ENCODE peak calls at places on chromosomes 2 and 18, in eight cellular contexts. One of them, this sample, is unnamed.
A peak's percentile ranks its signal among the peaks of the same experiment; 100 is the strongest.

GRCh38 chr18:10195529-10195928 is 258.9 kb upstream of the APCDD1 start:
- DNase-seq in naive thymus-derived CD4-positive, alpha-beta T cell: no peak
- DNase-seq in epithelial cell of esophagus: peak; percentile 62
- DNase-seq in BE2C: no peak
- DNase-seq in heart right ventricle: no peak
- DNase-seq in right atrium auricular region: no peak
- DNase-seq in tibial nerve: no peak
- DNase-seq in cardiac muscle cell: no peak
- DNase-seq in this sample: no peak

GRCh38 chr2:157839822-157840221 is 36.3 kb downstream of the ACVR1 start:
- DNase-seq in naive thymus-derived CD4-positive, alpha-beta T cell: no peak
- DNase-seq in epithelial cell of esophagus: no peak
- DNase-seq in BE2C: peak; percentile 10
- DNase-seq in heart right ventricle: no peak
- DNase-seq in right atrium auricular region: no peak
- DNase-seq in tibial nerve: no peak
- DNase-seq in cardiac muscle cell: no peak
- DNase-seq in this sample: no peak

GRCh38 chr18:57885931-57886330 is 82.8 kb upstream of the ATP8B1 start:
- DNase-seq in naive thymus-derived CD4-positive, alpha-beta T cell: no peak
- DNase-seq in epithelial cell of esophagus: peak; percentile 76
- DNase-seq in BE2C: no peak
- DNase-seq in heart right ventricle: no peak
- DNase-seq in right atrium auricular region: no peak
- DNase-seq in tibial nerve: no peak
- DNase-seq in cardiac muscle cell: no peak
- DNase-seq in this sample: no peak

GRCh38 chr2:220687231-220687843 is 884.8 kb downstream of the EPHA4 start:
- DNase-seq in naive thymus-derived CD4-positive, alpha-beta T cell: peak; percentile 61
- DNase-seq in epithelial cell of esophagus: peak; percentile 67
- DNase-seq in BE2C: peak; percentile 60
- DNase-seq in heart right ventricle: peak; percentile 74
- DNase-seq in right atrium auricular region: peak; percentile 82
- DNase-seq in tibial nerve: peak; percentile 56
- DNase-seq in cardiac muscle cell: peak; percentile 76
- DNase-seq in this sample: peak; percentile 14

GRCh38 chr18:66682855-66683322 is 79.0 kb upstream of the CDH19 start:
- DNase-seq in naive thymus-derived CD4-positive, alpha-beta T cell: no peak
- DNase-seq in epithelial cell of esophagus: no peak
- DNase-seq in BE2C: peak; percentile 24
- DNase-seq in heart right ventricle: peak; percentile 16
- DNase-seq in right atrium auricular region: no peak
- DNase-seq in tibial nerve: no peak
- DNase-seq in cardiac muscle cell: peak; percentile 9
- DNase-seq in this sample: no peak

GRCh38 chr2:215950009-215950408 is 63.3 kb downstream of the MREG start:
- DNase-seq in naive thymus-derived CD4-positive, alpha-beta T cell: peak; percentile 20
- DNase-seq in epithelial cell of esophagus: peak; percentile 66
- DNase-seq in BE2C: no peak
- DNase-seq in heart right ventricle: no peak
- DNase-seq in right atrium auricular region: no peak
- DNase-seq in tibial nerve: no peak
- DNase-seq in cardiac muscle cell: peak; percentile 47
- DNase-seq in this sample: no peak

GRCh38 chr18:63138469-63139340 is 180.9 kb downstream of the BCL2 start:
- DNase-seq in naive thymus-derived CD4-positive, alpha-beta T cell: no peak
- DNase-seq in epithelial cell of esophagus: no peak
- DNase-seq in BE2C: no peak
- DNase-seq in heart right ventricle: peak; percentile 39
- DNase-seq in right atrium auricular region: no peak
- DNase-seq in tibial nerve: no peak
- DNase-seq in cardiac muscle cell: no peak
- DNase-seq in this sample: no peak

GRCh38 chr2:85582467-85582866 is 1.8 kb upstream of the VAMP5 start:
- DNase-seq in naive thymus-derived CD4-positive, alpha-beta T cell: no peak
- DNase-seq in epithelial cell of esophagus: no peak
- DNase-seq in BE2C: no peak
- DNase-seq in heart right ventricle: no peak
- DNase-seq in right atrium auricular region: no peak
- DNase-seq in tibial nerve: no peak
- DNase-seq in cardiac muscle cell: no peak
- DNase-seq in this sample: no peak

GRCh38 chr2:122391726-122392125 is 636.3 kb downstream of the TSN start:
- DNase-seq in naive thymus-derived CD4-positive, alpha-beta T cell: no peak
- DNase-seq in epithelial cell of esophagus: no peak
- DNase-seq in BE2C: no peak
- DNase-seq in heart right ventricle: no peak
- DNase-seq in right atrium auricular region: no peak
- DNase-seq in tibial nerve: no peak
- DNase-seq in cardiac muscle cell: no peak
- DNase-seq in this sample: no peak

GRCh38 chr2:99035920-99036319 is 99.9 kb upstream of the CRACDL start:
- DNase-seq in naive thymus-derived CD4-positive, alpha-beta T cell: no peak
- DNase-seq in epithelial cell of esophagus: peak; percentile 8
- DNase-seq in BE2C: no peak
- DNase-seq in heart right ventricle: no peak
- DNase-seq in right atrium auricular region: no peak
- DNase-seq in tibial nerve: no peak
- DNase-seq in cardiac muscle cell: no peak
- DNase-seq in this sample: peak; percentile 12

GRCh38 chr2:40418614-40419013 is 33.3 kb downstream of the SLC8A1 start:
- DNase-seq in naive thymus-derived CD4-positive, alpha-beta T cell: no peak
- DNase-seq in epithelial cell of esophagus: no peak
- DNase-seq in BE2C: peak; percentile 50
- DNase-seq in heart right ventricle: no peak
- DNase-seq in right atrium auricular region: no peak
- DNase-seq in tibial nerve: no peak
- DNase-seq in cardiac muscle cell: no peak
- DNase-seq in this sample: no peak

GRCh38 chr2:109410021-109410815 is 203.5 kb downstream of the SEPTIN10 start:
- DNase-seq in naive thymus-derived CD4-positive, alpha-beta T cell: no peak
- DNase-seq in epithelial cell of esophagus: no peak
- DNase-seq in BE2C: no peak
- DNase-seq in heart right ventricle: no peak
- DNase-seq in right atrium auricular region: peak; percentile 72
- DNase-seq in tibial nerve: no peak
- DNase-seq in cardiac muscle cell: peak; percentile 45
- DNase-seq in this sample: no peak

GRCh38 chr2:144996225-144996795 is 476.4 kb upstream of the ZEB2 start:
- DNase-seq in naive thymus-derived CD4-positive, alpha-beta T cell: no peak
- DNase-seq in epithelial cell of esophagus: no peak
- DNase-seq in BE2C: no peak
- DNase-seq in heart right ventricle: no peak
- DNase-seq in right atrium auricular region: no peak
- DNase-seq in tibial nerve: no peak
- DNase-seq in cardiac muscle cell: no peak
- DNase-seq in this sample: no peak

GRCh38 chr18:32373995-32374394 is 96.7 kb downstream of the GAREM1 start:
- DNase-seq in naive thymus-derived CD4-positive, alpha-beta T cell: no peak
- DNase-seq in epithelial cell of esophagus: peak; percentile 83
- DNase-seq in BE2C: no peak
- DNase-seq in heart right ventricle: peak; percentile 48
- DNase-seq in right atrium auricular region: no peak
- DNase-seq in tibial nerve: no peak
- DNase-seq in cardiac muscle cell: peak; percentile 30
- DNase-seq in this sample: peak; percentile 33

GRCh38 chr2:19525313-19525712 is 166.9 kb upstream of the OSR1 start:
- DNase-seq in naive thymus-derived CD4-positive, alpha-beta T cell: no peak
- DNase-seq in epithelial cell of esophagus: no peak
- DNase-seq in BE2C: no peak
- DNase-seq in heart right ventricle: no peak
- DNase-seq in right atrium auricular region: no peak
- DNase-seq in tibial nerve: no peak
- DNase-seq in cardiac muscle cell: no peak
- DNase-seq in this sample: no peak

GRCh38 chr2:96485350-96485749 is 19.8 kb downstream of the NEURL3 start:
- DNase-seq in naive thymus-derived CD4-positive, alpha-beta T cell: no peak
- DNase-seq in epithelial cell of esophagus: no peak
- DNase-seq in BE2C: no peak
- DNase-seq in heart right ventricle: no peak
- DNase-seq in right atrium auricular region: no peak
- DNase-seq in tibial nerve: no peak
- DNase-seq in cardiac muscle cell: no peak
- DNase-seq in this sample: no peak

GRCh38 chr2:197941715-197942114 is 137.3 kb downstream of the PLCL1 start:
- DNase-seq in naive thymus-derived CD4-positive, alpha-beta T cell: no peak
- DNase-seq in epithelial cell of esophagus: no peak
- DNase-seq in BE2C: no peak
- DNase-seq in heart right ventricle: no peak
- DNase-seq in right atrium auricular region: no peak
- DNase-seq in tibial nerve: no peak
- DNase-seq in cardiac muscle cell: no peak
- DNase-seq in this sample: no peak

GRCh38 chr2:166658901-166659300 is 164.9 kb upstream of the SCN7A start:
- DNase-seq in naive thymus-derived CD4-positive, alpha-beta T cell: no peak
- DNase-seq in epithelial cell of esophagus: no peak
- DNase-seq in BE2C: no peak
- DNase-seq in heart right ventricle: no peak
- DNase-seq in right atrium auricular region: no peak
- DNase-seq in tibial nerve: no peak
- DNase-seq in cardiac muscle cell: no peak
- DNase-seq in this sample: no peak

GRCh38 chr2:44257781-44258180 is 17.5 kb upstream of the SLC3A1 start:
- DNase-seq in naive thymus-derived CD4-positive, alpha-beta T cell: no peak
- DNase-seq in epithelial cell of esophagus: no peak
- DNase-seq in BE2C: no peak
- DNase-seq in heart right ventricle: no peak
- DNase-seq in right atrium auricular region: no peak
- DNase-seq in tibial nerve: no peak
- DNase-seq in cardiac muscle cell: no peak
- DNase-seq in this sample: no peak

GRCh38 chr2:193276069-193276468 is 1081.3 kb upstream of the TMEFF2 start:
- DNase-seq in naive thymus-derived CD4-positive, alpha-beta T cell: no peak
- DNase-seq in epithelial cell of esophagus: no peak
- DNase-seq in BE2C: no peak
- DNase-seq in heart right ventricle: no peak
- DNase-seq in right atrium auricular region: no peak
- DNase-seq in tibial nerve: no peak
- DNase-seq in cardiac muscle cell: no peak
- DNase-seq in this sample: no peak

GRCh38 chr2:100757621-100758394 is 62.1 kb upstream of the NPAS2 start:
- DNase-seq in naive thymus-derived CD4-positive, alpha-beta T cell: no peak
- DNase-seq in epithelial cell of esophagus: peak; percentile 91
- DNase-seq in BE2C: no peak
- DNase-seq in heart right ventricle: no peak
- DNase-seq in right atrium auricular region: no peak
- DNase-seq in tibial nerve: no peak
- DNase-seq in cardiac muscle cell: no peak
- DNase-seq in this sample: peak; percentile 95

GRCh38 chr2:130327703-130328527 is 14.8 kb upstream of the IMP4 start:
- DNase-seq in naive thymus-derived CD4-positive, alpha-beta T cell: no peak
- DNase-seq in epithelial cell of esophagus: peak; percentile 80
- DNase-seq in BE2C: no peak
- DNase-seq in heart right ventricle: no peak
- DNase-seq in right atrium auricular region: no peak
- DNase-seq in tibial nerve: no peak
- DNase-seq in cardiac muscle cell: peak; percentile 18
- DNase-seq in this sample: peak; percentile 51

GRCh38 chr2:18527822-18528221 is 32.6 kb downstream of the RDH14 start:
- DNase-seq in naive thymus-derived CD4-positive, alpha-beta T cell: no peak
- DNase-seq in epithelial cell of esophagus: no peak
- DNase-seq in BE2C: no peak
- DNase-seq in heart right ventricle: no peak
- DNase-seq in right atrium auricular region: no peak
- DNase-seq in tibial nerve: no peak
- DNase-seq in cardiac muscle cell: no peak
- DNase-seq in this sample: no peak

GRCh38 chr2:20544093-20544747 is 97.3 kb downstream of the RHOB start:
- DNase-seq in naive thymus-derived CD4-positive, alpha-beta T cell: no peak
- DNase-seq in epithelial cell of esophagus: no peak
- DNase-seq in BE2C: no peak
- DNase-seq in heart right ventricle: no peak
- DNase-seq in right atrium auricular region: no peak
- DNase-seq in tibial nerve: no peak
- DNase-seq in cardiac muscle cell: no peak
- DNase-seq in this sample: no peak

GRCh38 chr2:121245120-121245820 is 39.7 kb downstream of the TFCP2L1 start:
- DNase-seq in naive thymus-derived CD4-positive, alpha-beta T cell: no peak
- DNase-seq in epithelial cell of esophagus: no peak
- DNase-seq in BE2C: no peak
- DNase-seq in heart right ventricle: no peak
- DNase-seq in right atrium auricular region: no peak
- DNase-seq in tibial nerve: no peak
- DNase-seq in cardiac muscle cell: no peak
- DNase-seq in this sample: no peak

GRCh38 chr2:35462226-35462983 is 893.2 kb upstream of the CRIM1 start:
- DNase-seq in naive thymus-derived CD4-positive, alpha-beta T cell: no peak
- DNase-seq in epithelial cell of esophagus: no peak
- DNase-seq in BE2C: no peak
- DNase-seq in heart right ventricle: no peak
- DNase-seq in right atrium auricular region: no peak
- DNase-seq in tibial nerve: no peak
- DNase-seq in cardiac muscle cell: no peak
- DNase-seq in this sample: no peak
- H3K4me3 ChIP-seq in naive thymus-derived CD4-positive, alpha-beta T cell: no peak overlapping the region
- H3K4me3 ChIP-seq in epithelial cell of esophagus: no peak overlapping the region
- H3K4me3 ChIP-seq in BE2C: no peak overlapping the region
- H3K4me3 ChIP-seq in heart right ventricle: no peak overlapping the region
- H3K4me3 ChIP-seq in right atrium auricular region: no peak overlapping the region
- H3K4me3 ChIP-seq in tibial nerve: no peak overlapping the region
- H3K4me3 ChIP-seq in cardiac muscle cell: no peak overlapping the region
- H3K4me3 ChIP-seq in this sample: no peak overlapping the region

GRCh38 chr2:232419245-232420072 is 12.8 kb downstream of the ALPG start:
- DNase-seq in naive thymus-derived CD4-positive, alpha-beta T cell: no peak
- DNase-seq in epithelial cell of esophagus: peak; percentile 14
- DNase-seq in BE2C: no peak
- DNase-seq in heart right ventricle: no peak
- DNase-seq in right atrium auricular region: no peak
- DNase-seq in tibial nerve: no peak
- DNase-seq in cardiac muscle cell: peak; percentile 23
- DNase-seq in this sample: no peak
- H3K4me3 ChIP-seq in naive thymus-derived CD4-positive, alpha-beta T cell: no peak overlapping the region
- H3K4me3 ChIP-seq in epithelial cell of esophagus: no peak overlapping the region
- H3K4me3 ChIP-seq in BE2C: no peak overlapping the region
- H3K4me3 ChIP-seq in heart right ventricle: peak overlapping the region; percentile 45
- H3K4me3 ChIP-seq in right atrium auricular region: peak overlapping the region; percentile 40
- H3K4me3 ChIP-seq in tibial nerve: peak overlapping the region; percentile 27
- H3K4me3 ChIP-seq in cardiac muscle cell: peak overlapping the region; percentile 5
- H3K4me3 ChIP-seq in this sample: no peak overlapping the region

GRCh38 chr2:74130211-74130995 is 17.3 kb downstream of the BOLA3 start:
- DNase-seq in naive thymus-derived CD4-positive, alpha-beta T cell: no peak
- DNase-seq in epithelial cell of esophagus: peak; percentile 83
- DNase-seq in BE2C: no peak
- DNase-seq in heart right ventricle: no peak
- DNase-seq in right atrium auricular region: no peak
- DNase-seq in tibial nerve: no peak
- DNase-seq in cardiac muscle cell: no peak
- DNase-seq in this sample: no peak
- H3K4me3 ChIP-seq in naive thymus-derived CD4-positive, alpha-beta T cell: no peak overlapping the region
- H3K4me3 ChIP-seq in epithelial cell of esophagus: no peak overlapping the region
- H3K4me3 ChIP-seq in BE2C: no peak overlapping the region
- H3K4me3 ChIP-seq in heart right ventricle: no peak overlapping the region
- H3K4me3 ChIP-seq in right atrium auricular region: no peak overlapping the region
- H3K4me3 ChIP-seq in tibial nerve: no peak overlapping the region
- H3K4me3 ChIP-seq in cardiac muscle cell: no peak overlapping the region
- H3K4me3 ChIP-seq in this sample: no peak overlapping the region

DNA sequence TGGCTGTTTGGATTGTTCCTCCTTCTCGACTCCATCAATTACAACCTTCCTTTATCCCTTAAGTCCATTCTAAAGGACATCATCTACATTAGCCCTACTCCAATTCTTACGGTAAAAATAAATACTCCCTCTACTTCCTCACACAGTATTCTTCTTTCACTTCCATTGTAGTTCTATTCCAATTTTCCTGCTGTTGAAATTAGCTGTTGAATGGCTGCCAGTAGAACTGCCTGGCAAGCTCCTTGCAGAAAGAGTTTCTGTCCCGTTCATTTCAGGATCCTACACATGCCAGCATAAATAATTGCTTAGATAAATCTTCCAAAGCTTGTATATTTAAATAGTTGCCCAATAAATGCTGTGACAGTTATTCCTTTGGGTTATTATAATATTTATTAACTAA is 459.3 kb upstream of the TRIB2 start:
- DNase-seq in naive thymus-derived CD4-positive, alpha-beta T cell: no peak
- DNase-seq in epithelial cell of esophagus: no peak
- DNase-seq in BE2C: no peak
- DNase-seq in heart right ventricle: no peak
- DNase-seq in right atrium auricular region: no peak
- DNase-seq in tibial nerve: no peak
- DNase-seq in cardiac muscle cell: no peak
- DNase-seq in this sample: no peak
- H3K4me3 ChIP-seq in naive thymus-derived CD4-positive, alpha-beta T cell: no peak overlapping the region
- H3K4me3 ChIP-seq in epithelial cell of esophagus: no peak overlapping the region
- H3K4me3 ChIP-seq in BE2C: no peak overlapping the region
- H3K4me3 ChIP-seq in heart right ventricle: no peak overlapping the region
- H3K4me3 ChIP-seq in right atrium auricular region: no peak overlapping the region
- H3K4me3 ChIP-seq in tibial nerve: no peak overlapping the region
- H3K4me3 ChIP-seq in cardiac muscle cell: no peak overlapping the region
- H3K4me3 ChIP-seq in this sample: no peak overlapping the region

This sample was measured in skeletal muscle cell.